ENCODE peak calls at places on chromosomes 1 and 21, in four cellular contexts. One of them, this sample, is unnamed.

GRCh38 chr1:41387667-41388091 is 26.4 kb downstream of the FOXO6 start:
- DNase-seq in NCI-H748 treated with DMSO at 0.1 percent for 48 hours: peak
- DNase-seq in stimulated activated CD4-positive, alpha-beta T cell treated with anti-CD3 and anti-CD28 coated beads, Interleukin-1b, Interleukin-23, amount 100 ng/mL, for 4 hours: no peak
- DNase-seq in activated CD4-positive, alpha-beta T cell treated with anti-CD3 and anti-CD28 coated beads, Interleukin-2, amount 50 U/mL, for 4 hours: no peak
- DNase-seq in this sample: no peak

GRCh38 chr1:40024671-40025070 is 15.9 kb upstream of the CAP1 start:
- DNase-seq in NCI-H748 treated with DMSO at 0.1 percent for 48 hours: no peak
- DNase-seq in stimulated activated CD4-positive, alpha-beta T cell treated with anti-CD3 and anti-CD28 coated beads, Interleukin-1b, Interleukin-23, amount 100 ng/mL, for 4 hours: no peak
- DNase-seq in activated CD4-positive, alpha-beta T cell treated with anti-CD3 and anti-CD28 coated beads, Interleukin-2, amount 50 U/mL, for 4 hours: no peak
- DNase-seq in this sample: no peak

GRCh38 chr1:224569276-224569675 is 46.8 kb upstream of the CNIH3 start:
- DNase-seq in NCI-H748 treated with DMSO at 0.1 percent for 48 hours: no peak
- DNase-seq in stimulated activated CD4-positive, alpha-beta T cell treated with anti-CD3 and anti-CD28 coated beads, Interleukin-1b, Interleukin-23, amount 100 ng/mL, for 4 hours: no peak
- DNase-seq in activated CD4-positive, alpha-beta T cell treated with anti-CD3 and anti-CD28 coated beads, Interleukin-2, amount 50 U/mL, for 4 hours: no peak
- DNase-seq in this sample: no peak

GRCh38 chr1:20992327-20993056 is 184.2 kb downstream of the EIF4G3 start:
- DNase-seq in NCI-H748 treated with DMSO at 0.1 percent for 48 hours: no peak
- DNase-seq in stimulated activated CD4-positive, alpha-beta T cell treated with anti-CD3 and anti-CD28 coated beads, Interleukin-1b, Interleukin-23, amount 100 ng/mL, for 4 hours: no peak
- DNase-seq in activated CD4-positive, alpha-beta T cell treated with anti-CD3 and anti-CD28 coated beads, Interleukin-2, amount 50 U/mL, for 4 hours: no peak
- DNase-seq in this sample: no peak

GRCh38 chr1:110515041-110515440 is 3.9 kb downstream of the KCNA10 start:
- DNase-seq in NCI-H748 treated with DMSO at 0.1 percent for 48 hours: no peak
- DNase-seq in stimulated activated CD4-positive, alpha-beta T cell treated with anti-CD3 and anti-CD28 coated beads, Interleukin-1b, Interleukin-23, amount 100 ng/mL, for 4 hours: no peak
- DNase-seq in activated CD4-positive, alpha-beta T cell treated with anti-CD3 and anti-CD28 coated beads, Interleukin-2, amount 50 U/mL, for 4 hours: no peak
- DNase-seq in this sample: no peak

GRCh38 chr1:185157599-185158469 is 867 bp downstream of the SWT1 start:
- DNase-seq in NCI-H748 treated with DMSO at 0.1 percent for 48 hours: peak
- DNase-seq in stimulated activated CD4-positive, alpha-beta T cell treated with anti-CD3 and anti-CD28 coated beads, Interleukin-1b, Interleukin-23, amount 100 ng/mL, for 4 hours: no peak
- DNase-seq in activated CD4-positive, alpha-beta T cell treated with anti-CD3 and anti-CD28 coated beads, Interleukin-2, amount 50 U/mL, for 4 hours: no peak
- DNase-seq in this sample: no peak

GRCh38 chr1:204617256-204618147 is 68.0 kb downstream of the LRRN2 start:
- DNase-seq in NCI-H748 treated with DMSO at 0.1 percent for 48 hours: no peak
- DNase-seq in stimulated activated CD4-positive, alpha-beta T cell treated with anti-CD3 and anti-CD28 coated beads, Interleukin-1b, Interleukin-23, amount 100 ng/mL, for 4 hours: no peak
- DNase-seq in activated CD4-positive, alpha-beta T cell treated with anti-CD3 and anti-CD28 coated beads, Interleukin-2, amount 50 U/mL, for 4 hours: no peak
- DNase-seq in this sample: no peak

GRCh38 chr1:33088119-33088906 is 7.4 kb downstream of the AZIN2 start:
- DNase-seq in NCI-H748 treated with DMSO at 0.1 percent for 48 hours: no peak
- DNase-seq in stimulated activated CD4-positive, alpha-beta T cell treated with anti-CD3 and anti-CD28 coated beads, Interleukin-1b, Interleukin-23, amount 100 ng/mL, for 4 hours: no peak
- DNase-seq in activated CD4-positive, alpha-beta T cell treated with anti-CD3 and anti-CD28 coated beads, Interleukin-2, amount 50 U/mL, for 4 hours: no peak
- DNase-seq in this sample: no peak

GRCh38 chr21:45102391-45102932 is 28.1 kb downstream of the ADARB1 start:
- DNase-seq in NCI-H748 treated with DMSO at 0.1 percent for 48 hours: no peak
- DNase-seq in stimulated activated CD4-positive, alpha-beta T cell treated with anti-CD3 and anti-CD28 coated beads, Interleukin-1b, Interleukin-23, amount 100 ng/mL, for 4 hours: no peak
- DNase-seq in activated CD4-positive, alpha-beta T cell treated with anti-CD3 and anti-CD28 coated beads, Interleukin-2, amount 50 U/mL, for 4 hours: no peak
- DNase-seq in this sample: no peak

GRCh38 chr1:159171688-159172501 is 480 bp downstream of the CADM3 start:
- DNase-seq in NCI-H748 treated with DMSO at 0.1 percent for 48 hours: no peak
- DNase-seq in stimulated activated CD4-positive, alpha-beta T cell treated with anti-CD3 and anti-CD28 coated beads, Interleukin-1b, Interleukin-23, amount 100 ng/mL, for 4 hours: no peak
- DNase-seq in activated CD4-positive, alpha-beta T cell treated with anti-CD3 and anti-CD28 coated beads, Interleukin-2, amount 50 U/mL, for 4 hours: no peak
- DNase-seq in this sample: no peak

GRCh38 chr1:9429369-9429766 is 109.9 kb upstream of the SLC25A33 start:
- DNase-seq in NCI-H748 treated with DMSO at 0.1 percent for 48 hours: no peak
- DNase-seq in stimulated activated CD4-positive, alpha-beta T cell treated with anti-CD3 and anti-CD28 coated beads, Interleukin-1b, Interleukin-23, amount 100 ng/mL, for 4 hours: no peak
- DNase-seq in activated CD4-positive, alpha-beta T cell treated with anti-CD3 and anti-CD28 coated beads, Interleukin-2, amount 50 U/mL, for 4 hours: no peak
- DNase-seq in this sample: no peak

GRCh38 chr1:12473596-12474329 is 144.2 kb downstream of the DHRS3 start:
- DNase-seq in NCI-H748 treated with DMSO at 0.1 percent for 48 hours: no peak
- DNase-seq in stimulated activated CD4-positive, alpha-beta T cell treated with anti-CD3 and anti-CD28 coated beads, Interleukin-1b, Interleukin-23, amount 100 ng/mL, for 4 hours: no peak
- DNase-seq in activated CD4-positive, alpha-beta T cell treated with anti-CD3 and anti-CD28 coated beads, Interleukin-2, amount 50 U/mL, for 4 hours: no peak
- DNase-seq in this sample: no peak

GRCh38 chr1:93749487-93749886 is 67.8 kb upstream of the BCAR3 start:
- DNase-seq in NCI-H748 treated with DMSO at 0.1 percent for 48 hours: no peak
- DNase-seq in stimulated activated CD4-positive, alpha-beta T cell treated with anti-CD3 and anti-CD28 coated beads, Interleukin-1b, Interleukin-23, amount 100 ng/mL, for 4 hours: no peak
- DNase-seq in activated CD4-positive, alpha-beta T cell treated with anti-CD3 and anti-CD28 coated beads, Interleukin-2, amount 50 U/mL, for 4 hours: no peak
- DNase-seq in this sample: no peak

GRCh38 chr1:21524686-21525339 is 15.6 kb downstream of the ALPL start:
- DNase-seq in NCI-H748 treated with DMSO at 0.1 percent for 48 hours: no peak
- DNase-seq in stimulated activated CD4-positive, alpha-beta T cell treated with anti-CD3 and anti-CD28 coated beads, Interleukin-1b, Interleukin-23, amount 100 ng/mL, for 4 hours: no peak
- DNase-seq in activated CD4-positive, alpha-beta T cell treated with anti-CD3 and anti-CD28 coated beads, Interleukin-2, amount 50 U/mL, for 4 hours: no peak
- DNase-seq in this sample: no peak

GRCh38 chr1:113201560-113201959 is 128.6 kb downstream of the LRIG2 start:
- DNase-seq in NCI-H748 treated with DMSO at 0.1 percent for 48 hours: no peak
- DNase-seq in stimulated activated CD4-positive, alpha-beta T cell treated with anti-CD3 and anti-CD28 coated beads, Interleukin-1b, Interleukin-23, amount 100 ng/mL, for 4 hours: no peak
- DNase-seq in activated CD4-positive, alpha-beta T cell treated with anti-CD3 and anti-CD28 coated beads, Interleukin-2, amount 50 U/mL, for 4 hours: no peak
- DNase-seq in this sample: no peak

GRCh38 chr1:185581961-185582725 is 152.0 kb upstream of the HMCN1 start:
- DNase-seq in NCI-H748 treated with DMSO at 0.1 percent for 48 hours: no peak
- DNase-seq in stimulated activated CD4-positive, alpha-beta T cell treated with anti-CD3 and anti-CD28 coated beads, Interleukin-1b, Interleukin-23, amount 100 ng/mL, for 4 hours: no peak
- DNase-seq in activated CD4-positive, alpha-beta T cell treated with anti-CD3 and anti-CD28 coated beads, Interleukin-2, amount 50 U/mL, for 4 hours: no peak
- DNase-seq in this sample: no peak

GRCh38 chr1:232521660-232522059 is 108.3 kb downstream of the SIPA1L2 start:
- DNase-seq in NCI-H748 treated with DMSO at 0.1 percent for 48 hours: no peak
- DNase-seq in stimulated activated CD4-positive, alpha-beta T cell treated with anti-CD3 and anti-CD28 coated beads, Interleukin-1b, Interleukin-23, amount 100 ng/mL, for 4 hours: no peak
- DNase-seq in activated CD4-positive, alpha-beta T cell treated with anti-CD3 and anti-CD28 coated beads, Interleukin-2, amount 50 U/mL, for 4 hours: no peak
- DNase-seq in this sample: no peak

GRCh38 chr1:197049100-197049499 is 18.0 kb downstream of the F13B start:
- DNase-seq in NCI-H748 treated with DMSO at 0.1 percent for 48 hours: no peak
- DNase-seq in stimulated activated CD4-positive, alpha-beta T cell treated with anti-CD3 and anti-CD28 coated beads, Interleukin-1b, Interleukin-23, amount 100 ng/mL, for 4 hours: no peak
- DNase-seq in activated CD4-positive, alpha-beta T cell treated with anti-CD3 and anti-CD28 coated beads, Interleukin-2, amount 50 U/mL, for 4 hours: no peak
- DNase-seq in this sample: no peak

GRCh38 chr1:7470904-7471638 is 300.0 kb upstream of the VAMP3 start:
- DNase-seq in NCI-H748 treated with DMSO at 0.1 percent for 48 hours: no peak
- DNase-seq in stimulated activated CD4-positive, alpha-beta T cell treated with anti-CD3 and anti-CD28 coated beads, Interleukin-1b, Interleukin-23, amount 100 ng/mL, for 4 hours: no peak
- DNase-seq in activated CD4-positive, alpha-beta T cell treated with anti-CD3 and anti-CD28 coated beads, Interleukin-2, amount 50 U/mL, for 4 hours: no peak
- DNase-seq in this sample: no peak

GRCh38 chr1:84141177-84142003 is 2.7 kb upstream of the PRKACB start:
- DNase-seq in NCI-H748 treated with DMSO at 0.1 percent for 48 hours: no peak
- DNase-seq in stimulated activated CD4-positive, alpha-beta T cell treated with anti-CD3 and anti-CD28 coated beads, Interleukin-1b, Interleukin-23, amount 100 ng/mL, for 4 hours: no peak
- DNase-seq in activated CD4-positive, alpha-beta T cell treated with anti-CD3 and anti-CD28 coated beads, Interleukin-2, amount 50 U/mL, for 4 hours: no peak
- DNase-seq in this sample: no peak

GRCh38 chr1:65423884-65424655 is 3.6 kb downstream of the LEPR start:
- DNase-seq in NCI-H748 treated with DMSO at 0.1 percent for 48 hours: no peak
- DNase-seq in stimulated activated CD4-positive, alpha-beta T cell treated with anti-CD3 and anti-CD28 coated beads, Interleukin-1b, Interleukin-23, amount 100 ng/mL, for 4 hours: no peak
- DNase-seq in activated CD4-positive, alpha-beta T cell treated with anti-CD3 and anti-CD28 coated beads, Interleukin-2, amount 50 U/mL, for 4 hours: no peak
- DNase-seq in this sample: no peak

GRCh38 chr1:54795841-54796468 is 5.2 kb downstream of the TTC22 start:
- DNase-seq in NCI-H748 treated with DMSO at 0.1 percent for 48 hours: no peak
- DNase-seq in stimulated activated CD4-positive, alpha-beta T cell treated with anti-CD3 and anti-CD28 coated beads, Interleukin-1b, Interleukin-23, amount 100 ng/mL, for 4 hours: no peak
- DNase-seq in activated CD4-positive, alpha-beta T cell treated with anti-CD3 and anti-CD28 coated beads, Interleukin-2, amount 50 U/mL, for 4 hours: no peak
- DNase-seq in this sample: no peak

GRCh38 chr1:108590947-108591346 is 31.0 kb downstream of the EEIG2 start:
- DNase-seq in NCI-H748 treated with DMSO at 0.1 percent for 48 hours: no peak
- DNase-seq in stimulated activated CD4-positive, alpha-beta T cell treated with anti-CD3 and anti-CD28 coated beads, Interleukin-1b, Interleukin-23, amount 100 ng/mL, for 4 hours: no peak
- DNase-seq in activated CD4-positive, alpha-beta T cell treated with anti-CD3 and anti-CD28 coated beads, Interleukin-2, amount 50 U/mL, for 4 hours: no peak
- DNase-seq in this sample: no peak

GRCh38 chr1:216462061-216462775 is 39.0 kb upstream of the USH2A start:
- DNase-seq in NCI-H748 treated with DMSO at 0.1 percent for 48 hours: no peak
- DNase-seq in stimulated activated CD4-positive, alpha-beta T cell treated with anti-CD3 and anti-CD28 coated beads, Interleukin-1b, Interleukin-23, amount 100 ng/mL, for 4 hours: no peak
- DNase-seq in activated CD4-positive, alpha-beta T cell treated with anti-CD3 and anti-CD28 coated beads, Interleukin-2, amount 50 U/mL, for 4 hours: no peak
- DNase-seq in this sample: no peak

GRCh38 chr1:155064109-155064812 is 721 bp downstream of the EFNA4 start:
- DNase-seq in NCI-H748 treated with DMSO at 0.1 percent for 48 hours: no peak
- DNase-seq in stimulated activated CD4-positive, alpha-beta T cell treated with anti-CD3 and anti-CD28 coated beads, Interleukin-1b, Interleukin-23, amount 100 ng/mL, for 4 hours: no peak
- DNase-seq in activated CD4-positive, alpha-beta T cell treated with anti-CD3 and anti-CD28 coated beads, Interleukin-2, amount 50 U/mL, for 4 hours: no peak
- DNase-seq in this sample: no peak

GRCh38 chr21:36124395-36124794 is 10.5 kb upstream of the CBR3 start:
- DNase-seq in NCI-H748 treated with DMSO at 0.1 percent for 48 hours: no peak
- DNase-seq in stimulated activated CD4-positive, alpha-beta T cell treated with anti-CD3 and anti-CD28 coated beads, Interleukin-1b, Interleukin-23, amount 100 ng/mL, for 4 hours: no peak
- DNase-seq in activated CD4-positive, alpha-beta T cell treated with anti-CD3 and anti-CD28 coated beads, Interleukin-2, amount 50 U/mL, for 4 hours: no peak
- DNase-seq in this sample: no peak